ENCODE peak calls at places on chromosome 7, in four cellular contexts. One of them, this sample, is unnamed.

GRCh38 chr7:149598721-149599308 is 101.2 kb upstream of the ZNF746 start:
- DNase-seq in GM12878: no peak
- DNase-seq in WTC11: peak; percentile 55
- DNase-seq in HepG2: peak; percentile 7
- DNase-seq in this sample: peak; percentile 56

GRCh38 chr7:50431906-50432305 is 18.2 kb downstream of the FIGNL1 start:
- DNase-seq in GM12878: no peak
- DNase-seq in HepG2: no peak
- DNase-seq in WTC11: no peak
- DNase-seq in this sample: no peak

GRCh38 chr7:155356323-155357105 is 58.8 kb downstream of the INSIG1 start:
- DNase-seq in HepG2: peak; percentile 7
- DNase-seq in WTC11: peak; percentile 61
- DNase-seq in GM12878: no peak
- DNase-seq in this sample: peak; percentile 46

GRCh38 chr7:91995391-91995790 is 54.7 kb downstream of the AKAP9 start:
- DNase-seq in GM12878: peak; percentile 45
- DNase-seq in WTC11: no peak
- DNase-seq in HepG2: no peak
- DNase-seq in this sample: no peak

GRCh38 chr7:148503900-148504487 is 86.6 kb upstream of the C7orf33 start:
- DNase-seq in HepG2: no peak
- DNase-seq in GM12878: no peak
- DNase-seq in WTC11: no peak
- DNase-seq in this sample: peak; percentile 48

GRCh38 chr7:12475362-12476063 is 71.8 kb upstream of the VWDE start:
- DNase-seq in HepG2: no peak
- DNase-seq in WTC11: no peak
- DNase-seq in GM12878: no peak
- DNase-seq in this sample: peak; percentile 29

GRCh38 chr7:36506820-36507219 is 117.2 kb downstream of the ANLN start:
- DNase-seq in GM12878: no peak
- DNase-seq in WTC11: no peak
- DNase-seq in HepG2: no peak
- DNase-seq in this sample: no peak

GRCh38 chr7:38186593-38187314 is 8.7 kb downstream of the STARD3NL start:
- DNase-seq in WTC11: no peak
- DNase-seq in GM12878: no peak
- DNase-seq in HepG2: no peak
- DNase-seq in this sample: no peak

GRCh38 chr7:48175019-48175418 is 3.8 kb downstream of the ABCA13 start:
- DNase-seq in HepG2: no peak
- DNase-seq in WTC11: no peak
- DNase-seq in GM12878: no peak
- DNase-seq in this sample: no peak

GRCh38 chr7:1950623-1951523 is 280.8 kb downstream of the ELFN1 start:
- DNase-seq in GM12878: no peak
- DNase-seq in HepG2: no peak
- DNase-seq in WTC11: no peak
- DNase-seq in this sample: peak; percentile 65
- TF ChIP-seq SP1 in GM12878: no peak
- TF ChIP-seq SP1 in HepG2: no peak
- TF ChIP-seq SP1 in WTC11: no peak
- TF ChIP-seq SP1 in this sample: no peak

GRCh38 chr7:79063019-79063698 is 390.3 kb downstream of the MAGI2 start:
- DNase-seq in WTC11: no peak
- DNase-seq in HepG2: no peak
- DNase-seq in GM12878: no peak
- DNase-seq in this sample: no peak
- TF ChIP-seq ETV6 in WTC11: no peak
- TF ChIP-seq ETV6 in HepG2: no peak
- TF ChIP-seq ETV6 in GM12878: no peak
- TF ChIP-seq ETV6 in this sample: no peak

GRCh38 chr7:2004841-2005351 is 227.8 kb downstream of the MAD1L1 start:
- DNase-seq in WTC11: peak; percentile 7
- DNase-seq in GM12878: no peak
- DNase-seq in HepG2: no peak
- DNase-seq in this sample: no peak

GRCh38 chr7:2003931-2004812 is 228.6 kb downstream of the MAD1L1 start:
- DNase-seq in GM12878: no peak
- DNase-seq in HepG2: no peak
- DNase-seq in WTC11: peak; percentile 4
- DNase-seq in this sample: no peak

GRCh38 chr7:2006921-2007381 is 225.8 kb downstream of the MAD1L1 start:
- DNase-seq in HepG2: no peak
- DNase-seq in WTC11: peak; percentile 9
- DNase-seq in GM12878: no peak
- DNase-seq in this sample: no peak

GRCh38 chr7:2006231-2006771 is 226.4 kb downstream of the MAD1L1 start:
- DNase-seq in WTC11: peak; percentile 7
- DNase-seq in HepG2: no peak
- DNase-seq in GM12878: no peak
- DNase-seq in this sample: no peak

GRCh38 chr7:2005746-2006145 is 227.0 kb downstream of the MAD1L1 start:
- DNase-seq in HepG2: no peak
- DNase-seq in WTC11: peak; percentile 4
- DNase-seq in GM12878: no peak
- DNase-seq in this sample: no peak
- TF ChIP-seq SP1 in HepG2: no peak
- TF ChIP-seq SP1 in WTC11: no peak
- TF ChIP-seq SP1 in GM12878: no peak
- TF ChIP-seq SP1 in this sample: no peak

DNA sequence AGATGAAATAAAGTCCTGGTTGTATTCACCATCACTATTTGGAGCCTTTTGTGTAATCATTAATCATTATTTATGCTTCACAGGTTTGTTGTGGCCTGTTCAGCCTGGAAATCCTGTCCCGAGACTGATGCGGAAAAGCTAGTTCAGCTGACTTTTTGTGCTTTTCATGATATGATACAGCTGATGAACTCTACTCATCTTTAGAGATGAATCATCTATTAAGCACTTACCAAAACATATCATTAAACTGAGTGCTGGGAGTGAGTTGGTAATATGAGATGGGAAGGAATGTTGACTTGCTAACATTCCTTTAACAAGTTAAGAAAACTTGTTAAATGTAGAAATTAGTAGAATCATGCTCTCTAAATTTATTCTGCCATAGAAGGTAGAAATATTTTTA is 53.0 kb downstream of the CROT start:
- DNase-seq in HepG2: no peak
- DNase-seq in WTC11: no peak
- DNase-seq in GM12878: no peak
- DNase-seq in this sample: no peak
- TF ChIP-seq ETV6 in HepG2: no peak
- TF ChIP-seq ETV6 in WTC11: no peak
- TF ChIP-seq ETV6 in GM12878: no peak
- TF ChIP-seq ETV6 in this sample: no peak

GRCh38 chr7:43956022-43956421 is 29.8 kb downstream of the UBE2D4 start:
- DNase-seq in HepG2: no peak
- DNase-seq in WTC11: no peak
- DNase-seq in GM12878: no peak
- DNase-seq in this sample: no peak

GRCh38 chr7:43952028-43952427 is 25.8 kb downstream of the UBE2D4 start:
- DNase-seq in GM12878: no peak
- DNase-seq in WTC11: no peak
- DNase-seq in HepG2: no peak
- DNase-seq in this sample: no peak

GRCh38 chr7:43953071-43953470 is 26.8 kb downstream of the UBE2D4 start:
- DNase-seq in WTC11: no peak
- DNase-seq in HepG2: no peak
- DNase-seq in GM12878: no peak
- DNase-seq in this sample: no peak

GRCh38 chr7:43954524-43955228 is 28.4 kb downstream of the UBE2D4 start:
- DNase-seq in HepG2: peak; percentile 61
- DNase-seq in WTC11: peak; percentile 45
- DNase-seq in GM12878: peak; percentile 7
- DNase-seq in this sample: peak; percentile 57
- TF ChIP-seq SP1 in HepG2: no peak
- TF ChIP-seq SP1 in WTC11: no peak
- TF ChIP-seq SP1 in GM12878: no peak
- TF ChIP-seq SP1 in this sample: no peak

DNA sequence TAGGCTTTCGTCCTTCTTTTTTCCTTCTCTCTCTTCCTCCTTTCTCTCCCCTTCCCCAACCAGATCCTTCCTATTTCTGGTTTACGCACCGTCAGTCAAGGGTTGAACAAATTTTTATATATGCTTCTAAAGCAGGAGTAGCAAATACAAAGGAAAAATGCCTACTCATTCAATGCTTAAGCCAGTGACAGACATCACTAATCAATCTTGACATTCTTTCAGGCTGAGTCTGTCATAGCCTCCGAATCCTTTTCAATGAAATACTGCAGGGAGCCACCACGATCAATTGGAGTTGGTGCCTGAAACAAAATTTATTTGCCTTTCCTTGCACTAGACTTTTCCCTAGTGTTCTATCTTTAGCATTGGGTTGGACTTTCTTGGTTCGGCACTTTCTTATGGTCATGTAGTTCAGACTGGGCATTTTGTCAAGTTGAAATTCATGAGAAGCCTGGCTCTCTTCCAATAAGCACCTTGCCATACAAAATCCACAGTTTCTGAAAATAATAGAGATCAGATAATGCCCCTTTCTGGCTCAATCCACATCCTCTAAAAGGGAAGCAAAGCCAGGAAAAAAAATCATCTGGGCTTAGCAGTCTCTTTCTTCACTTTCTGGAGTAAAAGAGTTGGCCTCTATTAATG is 239.5 kb upstream of the PLXNA4 start:
- DNase-seq in WTC11: no peak
- DNase-seq in HepG2: no peak
- DNase-seq in GM12878: no peak
- DNase-seq in this sample: peak; percentile 34
- TF ChIP-seq ETV6 in WTC11: no peak
- TF ChIP-seq ETV6 in HepG2: no peak
- TF ChIP-seq ETV6 in GM12878: no peak
- TF ChIP-seq ETV6 in this sample: no peak

GRCh38 chr7:128121731-128122576 is 90.7 kb upstream of the LRRC4 start:
- DNase-seq in HepG2: no peak
- DNase-seq in WTC11: no peak
- DNase-seq in GM12878: no peak
- DNase-seq in this sample: no peak
- TF ChIP-seq SP1 in HepG2: no peak
- TF ChIP-seq SP1 in WTC11: no peak
- TF ChIP-seq SP1 in GM12878: no peak
- TF ChIP-seq SP1 in this sample: no peak

DNA sequence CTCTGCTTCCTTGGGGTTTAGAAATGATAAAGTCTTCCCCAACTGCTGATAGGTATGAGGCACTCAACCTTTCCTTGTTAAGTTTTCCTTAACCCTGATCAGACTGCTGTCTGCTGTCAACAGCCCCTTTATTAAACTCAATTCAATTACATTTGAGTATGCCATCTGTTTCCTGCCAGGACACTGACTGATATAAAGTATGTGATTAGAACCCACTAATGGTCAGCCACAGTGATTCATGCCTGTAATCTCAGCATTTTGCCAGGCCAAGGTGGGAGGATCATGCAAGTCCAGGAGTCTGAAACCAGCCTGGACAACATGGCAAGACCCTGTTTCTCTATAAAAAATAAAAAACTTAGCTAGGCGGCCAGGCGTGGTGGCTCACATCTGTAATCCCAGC is 18.1 kb downstream of the BAZ1B start:
- DNase-seq in GM12878: no peak
- DNase-seq in WTC11: no peak
- DNase-seq in HepG2: no peak
- DNase-seq in this sample: no peak
- TF ChIP-seq ETV6 in GM12878: no peak
- TF ChIP-seq ETV6 in WTC11: no peak
- TF ChIP-seq ETV6 in HepG2: no peak
- TF ChIP-seq ETV6 in this sample: no peak

This sample was measured in K562.